ENCODE peak calls at places on chromosomes 2 and 18, in eight cellular contexts. N, B, A, R, L, Y, G and D are unnamed samples.
A peak's percentile ranks its signal among the peaks of the same experiment; 100 is the strongest.

GRCh38 chr18:63102941-63103744 is 216.4 kb downstream of the BCL2 start:
- DNase-seq in A (no peak), G (no peak), N (no peak), Y (no peak), B (no peak), R (no peak), L (no peak), D (no peak)

GRCh38 chr2:208320686-208321085 is 54.6 kb downstream of the PIKFYVE start:
- DNase-seq in N (no peak), L (no peak), Y (no peak), G (no peak), B (peak; percentile 75), R (no peak), A (no peak), D (no peak)

GRCh38 chr2:239109041-239109915 is 261.4 kb downstream of the TWIST2 start:
- DNase-seq in R (no peak), A (no peak), N (peak; percentile 14), G (no peak), B (peak; percentile 80), L (peak; percentile 67), Y (no peak), D (no peak)

GRCh38 chr2:64470921-64471320 is 17.0 kb downstream of the LGALSL start:
- DNase-seq in G (no peak), R (no peak), N (no peak), A (no peak), Y (no peak), B (no peak), L (no peak), D (no peak)

GRCh38 chr2:230715201-230715600 is 2.6 kb downstream of the CAB39 start:
- DNase-seq in B (no peak), A (no peak), Y (no peak), G (no peak), R (no peak), N (no peak), L (no peak), D (no peak)

GRCh38 chr2:222592176-222592575 is 63.7 kb downstream of the FARSB start:
- DNase-seq in N (no peak), Y (no peak), R (no peak), A (no peak), B (no peak), L (no peak), G (no peak), D (no peak)

GRCh38 chr18:59767732-59768131 is 70.5 kb upstream of the CCBE1 start:
- DNase-seq in L (no peak), N (no peak), Y (no peak), G (no peak), A (no peak), R (no peak), B (no peak), D (no peak)

GRCh38 chr2:56714400-56714799 is 530.6 kb downstream of the CCDC85A start:
- DNase-seq in R (no peak), B (no peak), Y (no peak), G (no peak), A (no peak), L (no peak), N (no peak), D (no peak)

GRCh38 chr2:148876589-148877402 is 1.8 kb downstream of the KIF5C start:
- DNase-seq in N (peak; percentile 92), B (peak; percentile 55), L (peak; percentile 48), A (peak; percentile 85), R (peak; percentile 60), Y (no peak), G (no peak), D (no peak)

GRCh38 chr2:177332041-177332991 is 60.3 kb upstream of the AGPS start:
- DNase-seq in G (peak; percentile 9), R (peak; percentile 61), Y (no peak), N (peak; percentile 64), L (peak; percentile 5), B (peak; percentile 54), A (no peak), D (peak; percentile 71)

GRCh38 chr2:197165020-197165419 is 145.6 kb downstream of the ANKRD44 start:
- DNase-seq in A (no peak), N (peak; percentile 3), G (no peak), B (no peak), Y (no peak), L (peak; percentile 62), R (no peak), D (no peak)

GRCh38 chr2:216617159-216617815 is 15.9 kb upstream of the IGFBP2 start:
- DNase-seq in A (no peak), Y (no peak), R (no peak), G (no peak), B (no peak), N (no peak), L (no peak), D (no peak)

GRCh38 chr2:210190345-210190744 is 19.1 kb upstream of the KANSL1L start:
- DNase-seq in L (no peak), Y (no peak), N (no peak), A (no peak), R (no peak), G (no peak), B (no peak), D (no peak)

GRCh38 chr18:73670536-73670935 is 477.1 kb downstream of the FBXO15 start:
- DNase-seq in G (no peak), A (no peak), B (no peak), N (no peak), R (no peak), L (no peak), Y (no peak), D (no peak)

GRCh38 chr2:60555066-60555793 is 1.8 kb upstream of the BCL11A start:
- DNase-seq in Y (no peak), R (peak; percentile 66), B (peak; percentile 56), A (no peak), G (peak; percentile 26), L (no peak), N (peak; percentile 74), D (peak; percentile 76)

GRCh38 chr2:32738939-32739338 is 111.1 kb downstream of the TTC27 start:
- DNase-seq in A (no peak), R (no peak), N (no peak), B (no peak), L (no peak), Y (no peak), G (no peak), D (no peak)

GRCh38 chr2:62215306-62216064 is 19.6 kb downstream of the B3GNT2 start:
- DNase-seq in G (no peak), Y (no peak), L (no peak), B (no peak), R (peak; percentile 24), N (no peak), A (peak; percentile 41), D (no peak)

GRCh38 chr18:55351980-55352714 is 235.8 kb downstream of the TCF4 start:
- DNase-seq in L (no peak), Y (no peak), N (no peak), R (no peak), G (no peak), B (no peak), A (no peak), D (no peak)

GRCh38 chr2:238499731-238500570 is 73.2 kb downstream of the ASB1 start:
- DNase-seq in Y (no peak), G (no peak), L (no peak), A (no peak), B (peak; percentile 28), R (no peak), N (no peak), D (no peak)

GRCh38 chr18:42196651-42197050 is 241.6 kb downstream of the PIK3C3 start:
- DNase-seq in B (no peak), N (no peak), R (no peak), Y (no peak), G (no peak), A (no peak), L (no peak), D (peak; percentile 6)

GRCh38 chr18:21093133-21093532 is 18.5 kb downstream of the ROCK1 start:
- DNase-seq in L (no peak), B (no peak), G (no peak), A (no peak), N (no peak), Y (no peak), R (no peak), D (no peak)

GRCh38 chr18:31040982-31041345 is 1.6 kb downstream of the DSC3 start:
- DNase-seq in N (no peak), L (no peak), G (no peak), B (no peak), R (peak; percentile 18), A (no peak), Y (no peak), D (no peak)

GRCh38 chr2:221426929-221427328 is 145.2 kb downstream of the EPHA4 start:
- DNase-seq in L (no peak), N (no peak), G (no peak), B (no peak), R (no peak), Y (no peak), A (no peak), D (no peak)

GRCh38 chr18:59096098-59096779 is 43.4 kb upstream of the SEC11C start:
- DNase-seq in A (peak; percentile 100), G (no peak), L (peak; percentile 99), B (no peak), R (no peak), N (peak; percentile 98), Y (no peak), D (no peak)

GRCh38 chr2:196696423-196697073 is 57.0 kb downstream of the CCDC150 start:
- DNase-seq in B (no peak), N (no peak), L (no peak), Y (peak; percentile 79), R (no peak), A (no peak), G (no peak), D (peak; percentile 76)

GRCh38 chr2:134327367-134327766 is 73.5 kb downstream of the MGAT5 start:
- DNase-seq in L (no peak), N (no peak), A (no peak), R (no peak), G (no peak), B (no peak), Y (no peak), D (no peak)

GRCh38 chr2:73202156-73203054 is at the start of gene NOTO:
- DNase-seq in Y (no peak), R (peak; percentile 31), N (no peak), B (no peak), A (no peak), L (no peak), G (no peak), D (no peak)

GRCh38 chr2:207619764-207620203 is 5.4 kb downstream of the METTL21A start:
- DNase-seq in N (no peak), A (no peak), B (no peak), L (no peak), R (no peak), G (no peak), Y (no peak), D (no peak)

GRCh38 chr18:36402765-36403396 is 105.4 kb downstream of the FHOD3 start:
- DNase-seq in A (no peak), L (no peak), B (peak; percentile 89), N (no peak), Y (peak; percentile 75), G (no peak), R (no peak), D (no peak)

GRCh38 chr2:33208400-33208799 is 261.6 kb downstream of the LTBP1 start:
- DNase-seq in R (no peak), B (no peak), A (no peak), N (no peak), Y (no peak), G (no peak), L (no peak), D (no peak)

GRCh38 chr2:238169708-238170251 is 11.0 kb downstream of the ERFE start:
- DNase-seq in N (no peak), G (no peak), Y (peak; percentile 89), L (no peak), A (no peak), B (no peak), R (no peak), D (peak; percentile 75)

GRCh38 chr2:20877944-20878343 is 55.0 kb upstream of the LDAH start:
- DNase-seq in A (no peak), L (no peak), Y (no peak), N (no peak), R (no peak), B (no peak), G (no peak), D (no peak)

GRCh38 chr2:70132244-70133126 is 45.2 kb downstream of the PCBP1 start:
- DNase-seq in G (no peak), R (no peak), L (peak; percentile 46), A (peak; percentile 53), B (peak; percentile 68), Y (no peak), N (peak; percentile 74), D (no peak)

GRCh38 chr2:233062447-233062842 is 2.3 kb downstream of the INPP5D start:
- DNase-seq in G (no peak), N (no peak), A (no peak), Y (no peak), B (no peak), L (no peak), R (no peak), D (no peak)